ENCODE peak calls at places on chromosomes 3 and 15, in ten cellular contexts. S, E, H, T, M, F, O, J, V and N are unnamed samples.

GRCh38 chr3:5442106-5442785 is 254.7 kb downstream of the EDEM1 start:
- DNase-seq in S (no peak), E (no peak), H (no peak), T (no peak), M (no peak), F (no peak), O (no peak), J (no peak), V (no peak), N (no peak)

GRCh38 chr3:117439812-117440211 is 730.2 kb downstream of the TUSC7 start:
- DNase-seq in S (no peak), E (peak), H (no peak), T (no peak), M (peak), F (no peak), O (no peak), J (peak), V (peak), N (no peak)

GRCh38 chr3:152328841-152329240 is 60.1 kb downstream of the MBNL1 start:
- DNase-seq in S (no peak), E (peak), H (no peak), T (no peak), M (peak), F (no peak), O (no peak), J (peak), V (no peak), N (no peak)

GRCh38 chr3:101574388-101575156 is 592 bp downstream of the PCNP start:
- DNase-seq in S (no peak), E (peak), H (peak), T (peak), M (peak), F (no peak), O (peak), J (peak), V (peak), N (no peak)

GRCh38 chr3:10975695-10976234 is 16.8 kb upstream of the SLC6A1 start:
- DNase-seq in S (no peak), E (no peak), H (no peak), T (no peak), M (no peak), F (no peak), O (no peak), J (no peak), V (no peak), N (no peak)

GRCh38 chr15:62486041-62486440 is 321.0 kb upstream of the C2CD4B start:
- DNase-seq in S (no peak), E (no peak), H (no peak), T (no peak), M (peak), F (no peak), O (no peak), J (peak), V (no peak), N (no peak)

GRCh38 chr3:87088366-87088983 is 97.5 kb upstream of the VGLL3 start:
- DNase-seq in S (no peak), E (no peak), H (no peak), T (no peak), M (no peak), F (no peak), O (no peak), J (peak), V (no peak), N (no peak)

GRCh38 chr3:9422712-9423424 is 25.5 kb downstream of the SETD5 start:
- DNase-seq in S (no peak), E (peak), H (peak), T (no peak), M (peak), F (no peak), O (peak), J (peak), V (peak), N (peak)

GRCh38 chr3:16670191-16670590 is 65.0 kb upstream of the DAZL start:
- DNase-seq in S (no peak), E (no peak), H (no peak), T (no peak), M (no peak), F (no peak), O (no peak), J (no peak), V (no peak), N (no peak)

GRCh38 chr3:151639096-151639740 is 94.5 kb upstream of the AADACL2 start:
- DNase-seq in S (no peak), E (no peak), H (no peak), T (no peak), M (no peak), F (no peak), O (no peak), J (no peak), V (no peak), N (no peak)